ENCODE peak calls at places on chromosomes 3 and 15, in seven cellular contexts. X is A172, J is mammary epithelial cell, B is NCI-H1105, M is T-cell, T is DMS53, U is NCI-H1694. V is an unnamed sample.

GRCh38 chr15:43903864-43904290 is 77.1 kb downstream of the WDR76 start:
- DNase-seq in X (peak), J (peak), B (no peak), M (peak), T (peak), U (peak), V (peak)

GRCh38 chr3:57949779-57950618 is 58.2 kb upstream of the FLNB start:
- DNase-seq in X (peak), J (peak), B (no peak), M (no peak), T (peak), U (no peak), V (no peak)

GRCh38 chr15:42156266-42156922 is at the start of gene PLA2G4F:
- DNase-seq in X (no peak), J (peak), B (no peak), M (no peak), T (peak), U (no peak), V (peak)

GRCh38 chr3:32340039-32340438 is 51.6 kb upstream of the CMTM7 start:
- DNase-seq in X (peak), J (peak), B (peak), M (peak), T (peak), U (peak), V (peak)

GRCh38 chr3:56111651-56112250 is 356.5 kb downstream of the ERC2 start:
- DNase-seq in X (no peak), J (no peak), B (no peak), M (no peak), T (no peak), U (no peak), V (no peak)

GRCh38 chr3:132872711-132873110 is 150.5 kb upstream of the NPHP3 start:
- DNase-seq in X (no peak), J (no peak), B (no peak), M (no peak), T (no peak), U (no peak), V (no peak)

GRCh38 chr15:100201376-100202280 is 140.1 kb downstream of the ADAMTS17 start:
- DNase-seq in X (no peak), J (no peak), B (no peak), M (peak), T (no peak), U (no peak), V (no peak)

GRCh38 chr3:187112934-187113793 is 26.1 kb downstream of the RPL39L start:
- DNase-seq in X (peak), J (peak), B (no peak), M (peak), T (peak), U (no peak), V (peak)

GRCh38 chr3:9226326-9226725 is 23.1 kb downstream of the SRGAP3 start:
- DNase-seq in X (peak), J (peak), B (no peak), M (no peak), T (no peak), U (no peak), V (no peak)

GRCh38 chr3:48672522-48672921 is 9.8 kb upstream of the CELSR3 start:
- DNase-seq in X (no peak), J (no peak), B (no peak), M (no peak), T (no peak), U (no peak), V (no peak)

GRCh38 chr15:29139072-29139471 is 130.6 kb downstream of the NSMCE3 start:
- DNase-seq in X (no peak), J (no peak), B (no peak), M (no peak), T (no peak), U (no peak), V (no peak)

GRCh38 chr15:58595516-58596238 is 153.8 kb downstream of the ADAM10 start:
- DNase-seq in X (no peak), J (no peak), B (no peak), M (no peak), T (no peak), U (no peak), V (no peak)

GRCh38 chr3:99951701-99952100 is 134.0 kb downstream of the CMSS1 start:
- DNase-seq in X (no peak), J (no peak), B (no peak), M (no peak), T (no peak), U (no peak), V (no peak)

GRCh38 chr3:15685927-15686326 is 84.4 kb downstream of the BTD start:
- DNase-seq in X (no peak), J (no peak), B (no peak), M (no peak), T (no peak), U (no peak), V (no peak)

GRCh38 chr3:180881065-180881801 is 31.2 kb upstream of the FXR1 start:
- DNase-seq in X (no peak), J (no peak), B (no peak), M (no peak), T (no peak), U (no peak), V (peak)

GRCh38 chr3:189325454-189325853 is 153.7 kb downstream of the TPRG1 start:
- DNase-seq in X (no peak), J (no peak), B (no peak), M (no peak), T (peak), U (no peak), V (no peak)

GRCh38 chr15:75229191-75230015 is 27.7 kb downstream of the C15orf39 start:
- DNase-seq in X (peak), J (no peak), B (no peak), M (no peak), T (no peak), U (no peak), V (no peak)

GRCh38 chr3:133283958-133284807 is 115.7 kb upstream of the BFSP2 start:
- DNase-seq in X (no peak), J (no peak), B (no peak), M (no peak), T (no peak), U (no peak), V (peak)

GRCh38 chr3:174532776-174533175 is 326.4 kb upstream of the NAALADL2 start:
- DNase-seq in X (no peak), J (no peak), B (no peak), M (no peak), T (no peak), U (no peak), V (no peak)

GRCh38 chr3:157029365-157029790 is 130.6 kb downstream of the CCNL1 start:
- DNase-seq in X (no peak), J (no peak), B (no peak), M (no peak), T (no peak), U (no peak), V (no peak)

GRCh38 chr3:105836533-105836932 is 32.3 kb downstream of the CBLB start:
- DNase-seq in X (no peak), J (peak), B (no peak), M (no peak), T (no peak), U (no peak), V (no peak)

GRCh38 chr15:88986949-88987589 is 73.9 kb upstream of the MFGE8 start:
- DNase-seq in X (no peak), J (no peak), B (no peak), M (no peak), T (no peak), U (no peak), V (peak)

GRCh38 chr3:30516238-30516637 is 90.2 kb upstream of the TGFBR2 start:
- DNase-seq in X (no peak), J (no peak), B (no peak), M (no peak), T (no peak), U (no peak), V (peak)

GRCh38 chr15:101432982-101433381 is 56.5 kb downstream of the PCSK6 start:
- DNase-seq in X (no peak), J (no peak), B (no peak), M (no peak), T (no peak), U (no peak), V (no peak)

GRCh38 chr3:5428607-5429516 is 241.4 kb downstream of the EDEM1 start:
- DNase-seq in X (no peak), J (no peak), B (no peak), M (no peak), T (no peak), U (no peak), V (peak)

GRCh38 chr15:83053151-83053550 is 13.9 kb downstream of the BTBD1 start:
- DNase-seq in X (peak), J (peak), B (no peak), M (no peak), T (no peak), U (no peak), V (no peak)

GRCh38 chr15:58517682-58518525 is 86.1 kb downstream of the LIPC start:
- DNase-seq in X (no peak), J (no peak), B (no peak), M (peak), T (no peak), U (no peak), V (no peak)

GRCh38 chr3:40068647-40069046 is 240.9 kb upstream of the EIF1B start:
- DNase-seq in X (no peak), J (no peak), B (no peak), M (no peak), T (no peak), U (no peak), V (no peak)

GRCh38 chr15:38690737-38691332 is 126.2 kb upstream of the RASGRP1 start:
- DNase-seq in X (peak), J (peak), B (peak), M (peak), T (peak), U (peak), V (peak)

GRCh38 chr3:108051005-108051404 is 39.8 kb downstream of the CD47 start:
- DNase-seq in X (no peak), J (no peak), B (no peak), M (no peak), T (no peak), U (no peak), V (no peak)

GRCh38 chr15:27250223-27250622 is 279.2 kb downstream of the GABRG3 start:
- DNase-seq in X (no peak), J (no peak), B (no peak), M (no peak), T (peak), U (no peak), V (peak)

GRCh38 chr3:162984752-162985151 is 1488.1 kb downstream of the OTOL1 start:
- DNase-seq in X (peak), J (no peak), B (no peak), M (no peak), T (no peak), U (no peak), V (peak)

GRCh38 chr15:44216958-44217357 is 21.9 kb upstream of the FRMD5 start:
- DNase-seq in X (no peak), J (no peak), B (no peak), M (no peak), T (no peak), U (no peak), V (no peak)

GRCh38 chr3:155960060-155960459 is 89.6 kb downstream of the GMPS start:
- DNase-seq in X (no peak), J (no peak), B (no peak), M (no peak), T (no peak), U (no peak), V (no peak)